ENCODE peak calls at places on chromosomes 11 and 22, in four cellular contexts. X, K, E and A are unnamed samples.

GRCh38 chr11:118641463-118642019 is 34.1 kb downstream of the PHLDB1 start:
- DNase-seq in X (no peak), K (no peak), E (no peak), A (no peak)

GRCh38 chr11:117058761-117059233 is 39.4 kb downstream of the SIK3 start:
- DNase-seq in X (no peak), K (peak; percentile 77), E (peak; percentile 77), A (no peak)

GRCh38 chr11:47464479-47464878 is 15.5 kb upstream of the RAPSN start:
- DNase-seq in X (peak; percentile 30), K (no peak), E (peak; percentile 82), A (no peak)

GRCh38 chr22:19811811-19812771 is 42.6 kb downstream of the GNB1L start:
- DNase-seq in X (no peak), K (no peak), E (no peak), A (no peak)

GRCh38 chr22:20021196-20022181 is 579 bp downstream of the TANGO2 start:
- DNase-seq in X (peak; percentile 83), K (peak; percentile 51), E (peak; percentile 20), A (no peak)

GRCh38 chr11:20097319-20098221 is 62.7 kb downstream of the DBX1 start:
- DNase-seq in X (no peak), K (no peak), E (peak; percentile 97), A (peak; percentile 88)

GRCh38 chr11:123308077-123308476 is 113.0 kb upstream of the CLMP start:
- DNase-seq in X (no peak), K (no peak), E (peak; percentile 45), A (peak; percentile 53)

GRCh38 chr22:43432883-43433415 is 21.1 kb downstream of the MPPED1 start:
- DNase-seq in X (peak; percentile 21), K (no peak), E (no peak), A (no peak)

GRCh38 chr11:2708151-2708581 is 8.4 kb upstream of the KCNQ1OT1 start:
- DNase-seq in X (no peak), K (no peak), E (no peak), A (no peak)

DNA sequence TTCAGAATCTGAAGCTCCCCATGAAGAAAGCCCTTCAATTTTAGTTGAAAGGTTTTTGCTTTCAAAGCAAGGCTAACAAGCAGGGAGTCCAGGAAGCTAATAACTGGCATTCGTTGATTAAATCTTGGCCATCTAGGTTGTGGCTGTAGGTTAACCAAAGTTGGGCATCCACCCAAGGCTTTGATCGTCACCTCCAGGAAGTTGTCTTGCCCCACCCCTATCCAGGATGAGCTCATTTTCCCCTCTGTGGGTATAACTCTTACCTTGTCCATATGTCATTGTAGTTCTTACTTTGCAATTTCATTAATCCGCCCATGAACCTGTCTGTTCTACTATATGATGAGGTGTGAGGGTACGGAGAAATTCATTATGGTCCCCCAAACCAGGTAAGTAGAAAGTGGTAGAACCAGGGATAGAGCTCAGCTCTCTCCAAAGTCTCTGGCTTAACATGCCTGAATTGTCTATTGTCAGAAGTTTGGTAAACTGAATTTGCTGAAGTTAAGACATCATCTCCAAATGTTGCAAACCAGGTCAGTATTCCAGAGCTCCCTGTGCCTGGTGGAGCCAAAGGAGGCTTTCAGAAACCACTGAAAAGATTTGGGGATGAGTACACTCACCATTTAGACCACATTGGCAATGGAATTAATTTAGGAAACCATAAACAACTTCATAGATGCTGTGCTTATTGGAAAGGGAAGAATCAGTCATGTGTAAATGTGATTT is 97.1 kb downstream of the CD44 start:
- DNase-seq in X (no peak), K (no peak), E (peak; percentile 79), A (no peak)
- H3K4me3 ChIP-seq in X (no peak overlapping the region), K (no peak overlapping the region), E (no peak overlapping the region), A (no peak overlapping the region)

GRCh38 chr11:70139785-70140410 is 61.8 kb downstream of the ANO1 start:
- DNase-seq in X (no peak), K (no peak), E (no peak), A (no peak)

GRCh38 chr11:70142171-70142875 is 60.8 kb upstream of the FADD start:
- DNase-seq in X (no peak), K (no peak), E (no peak), A (no peak)

GRCh38 chr11:70144262-70144661 is 58.8 kb upstream of the FADD start:
- DNase-seq in X (no peak), K (no peak), E (no peak), A (no peak)

GRCh38 chr11:70140859-70141489 is 62.1 kb upstream of the FADD start:
- DNase-seq in X (no peak), K (no peak), E (no peak), A (no peak)

DNA sequence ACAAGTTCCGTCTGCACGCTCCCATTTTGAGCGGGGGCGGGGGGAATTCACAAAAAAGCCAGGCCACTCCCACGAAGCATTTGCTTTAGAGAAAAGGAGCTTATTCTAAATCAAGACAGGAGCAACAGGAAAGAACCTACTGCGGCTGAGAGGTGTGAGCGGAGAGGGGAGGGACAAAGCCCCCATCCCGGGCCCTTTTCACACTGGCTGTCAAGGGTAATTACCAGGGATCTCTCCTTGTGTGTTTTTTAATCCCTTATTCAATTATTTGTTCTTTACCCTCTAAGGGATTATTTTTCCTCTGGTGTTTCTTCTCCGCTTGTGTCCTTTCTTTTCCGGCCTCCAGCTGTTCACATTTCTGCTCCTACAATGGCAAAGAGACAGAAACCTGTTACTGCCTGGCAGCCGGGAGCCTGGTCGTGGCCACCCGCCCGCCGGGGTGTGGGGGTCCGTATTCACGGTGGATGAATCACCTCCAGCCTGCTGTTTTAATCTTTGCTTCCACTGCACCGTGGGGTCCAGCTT is 61.5 kb upstream of the FADD start:
- DNase-seq in X (no peak), K (no peak), E (no peak), A (no peak)
- H3K4me3 ChIP-seq in X (no peak overlapping the region), K (no peak overlapping the region), E (no peak overlapping the region), A (no peak overlapping the region)

GRCh38 chr11:71102251-71102995 is 150.0 kb downstream of the SHANK2 start:
- DNase-seq in X (no peak), K (no peak), E (no peak), A (no peak)
- H3K4me3 ChIP-seq in X (no peak overlapping the region), K (no peak overlapping the region), E (no peak overlapping the region), A (no peak overlapping the region)

DNA sequence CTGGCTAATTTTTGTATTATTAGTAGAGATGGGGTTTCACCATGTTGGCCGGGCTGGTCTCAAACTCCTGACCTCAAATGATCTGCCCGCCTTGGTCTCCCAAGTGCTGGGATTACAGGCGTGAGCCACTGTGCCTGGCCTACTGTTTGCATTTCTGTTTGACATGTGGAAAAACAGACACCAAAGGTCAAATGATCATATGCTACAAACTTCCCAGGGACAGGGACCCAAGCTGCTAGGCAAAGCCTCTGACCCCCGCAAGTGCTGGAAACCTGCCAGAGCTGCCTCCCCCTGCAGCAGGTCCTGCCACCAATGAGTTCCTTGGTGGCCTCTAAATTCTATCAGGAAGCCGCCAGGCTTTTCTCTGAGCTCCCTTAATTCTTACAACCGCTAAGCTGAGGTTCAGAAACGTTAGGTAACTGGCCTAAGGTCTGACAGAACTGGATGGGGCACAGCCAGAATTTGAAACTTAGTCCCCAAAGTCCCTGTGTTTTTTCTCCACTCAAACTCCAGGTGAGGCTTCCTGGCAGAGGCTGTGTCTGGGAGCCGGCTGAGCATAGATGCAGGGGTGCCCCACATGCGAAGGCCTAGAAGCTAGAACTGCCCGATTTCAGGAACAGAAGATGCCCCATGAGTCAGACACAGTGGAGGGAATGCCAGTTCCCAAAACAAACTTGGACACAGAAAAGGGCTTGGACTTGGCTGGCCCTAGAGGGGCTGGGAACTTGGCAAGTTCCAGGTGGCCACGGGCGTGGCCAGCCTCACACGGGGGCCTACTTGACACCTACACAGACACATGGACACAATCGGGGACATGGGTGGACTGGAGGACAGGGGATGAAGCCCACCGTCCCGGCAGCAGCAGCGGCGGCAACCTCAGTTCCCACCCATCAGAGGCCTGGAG is 7.4 kb downstream of the CSNK1E start:
- DNase-seq in X (no peak), K (no peak), E (no peak), A (no peak)
- H3K4me3 ChIP-seq in X (no peak overlapping the region), K (no peak overlapping the region), E (no peak overlapping the region), A (no peak overlapping the region)

GRCh38 chr22:45615364-45615763 is 56.3 kb upstream of the ATXN10 start:
- DNase-seq in X (peak; percentile 7), K (no peak), E (no peak), A (no peak)

GRCh38 chr22:45608763-45609180 is 62.9 kb upstream of the ATXN10 start:
- DNase-seq in X (no peak), K (peak; percentile 94), E (peak; percentile 81), A (peak; percentile 72)

GRCh38 chr22:45612940-45613339 is 58.7 kb upstream of the ATXN10 start:
- DNase-seq in X (peak; percentile 56), K (no peak), E (peak; percentile 42), A (no peak)

GRCh38 chr22:45616432-45616831 is 55.2 kb upstream of the ATXN10 start:
- DNase-seq in X (no peak), K (no peak), E (no peak), A (no peak)

DNA sequence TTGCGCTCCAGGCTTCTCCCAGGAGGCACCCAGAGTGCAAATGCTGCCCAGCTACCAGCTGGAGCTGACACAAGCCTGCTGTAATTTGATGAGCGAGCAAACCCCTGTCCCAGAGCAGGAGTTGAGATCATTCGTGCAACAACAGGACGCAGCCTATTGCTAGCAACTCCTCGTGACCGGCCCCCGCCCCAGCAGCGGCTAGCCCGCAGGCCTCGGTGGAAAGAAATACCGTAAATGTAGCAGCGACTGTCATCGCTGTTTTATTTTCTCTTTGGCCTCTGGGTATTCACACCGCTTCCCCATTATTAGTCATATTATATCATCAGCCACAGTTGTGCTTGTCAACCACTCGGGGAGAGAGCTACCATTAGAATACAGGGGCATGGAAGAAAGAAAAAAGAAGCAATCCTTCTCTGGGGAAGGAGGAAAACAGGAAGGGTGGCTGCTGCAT is 59.2 kb upstream of the ATXN10 start:
- DNase-seq in X (peak; percentile 65), K (peak; percentile 60), E (peak; percentile 82), A (peak; percentile 85)
- H3K4me3 ChIP-seq in X (no peak overlapping the region), K (peak overlapping the region; percentile 2), E (no peak overlapping the region), A (peak overlapping the region; percentile 27)

GRCh38 chr22:30198152-30198845 is 48.3 kb downstream of the LIF start:
- DNase-seq in X (no peak), K (no peak), E (no peak), A (no peak)

GRCh38 chr22:30197389-30197788 is 49.2 kb downstream of the LIF start:
- DNase-seq in X (no peak), K (no peak), E (no peak), A (no peak)

GRCh38 chr22:30196867-30197336 is 49.7 kb downstream of the LIF start:
- DNase-seq in X (no peak), K (no peak), E (no peak), A (no peak)

GRCh38 chr22:30195245-30196140 is 51.1 kb downstream of the LIF start:
- DNase-seq in X (no peak), K (no peak), E (no peak), A (no peak)

DNA sequence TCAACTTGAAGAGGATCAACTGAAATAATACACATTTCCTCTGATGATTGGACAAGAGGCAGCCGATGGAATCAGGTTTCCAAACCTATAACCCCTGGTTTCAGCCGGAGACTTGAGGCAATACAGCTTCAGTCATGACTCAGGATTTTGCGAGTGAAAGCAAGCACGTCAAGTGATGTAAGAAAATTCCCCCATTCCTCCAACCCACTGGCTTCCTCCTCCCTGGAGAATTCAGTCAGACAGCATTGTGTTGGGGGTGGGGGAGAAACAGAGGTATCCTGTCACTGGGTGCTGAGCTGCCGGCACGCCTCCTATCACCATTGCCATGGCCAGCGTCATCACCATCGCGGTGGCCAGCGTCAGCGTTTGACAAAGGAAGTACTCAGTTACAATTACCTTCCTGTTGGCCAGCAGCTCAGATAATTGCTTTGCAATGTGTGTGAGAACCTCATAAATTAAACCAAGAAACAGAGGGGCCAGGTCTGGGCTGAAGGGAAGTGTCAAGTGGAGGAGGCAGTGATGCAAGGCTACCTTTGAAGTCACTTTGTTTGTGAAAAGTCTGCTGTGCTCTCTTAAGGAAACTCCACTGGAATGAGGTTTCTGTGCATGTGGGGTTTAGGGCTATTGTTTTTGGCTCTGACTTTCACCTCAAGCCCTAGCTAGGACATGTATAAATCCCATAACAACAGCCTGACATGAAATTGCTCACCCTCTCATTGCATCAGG is 50.3 kb downstream of the LIF start:
- DNase-seq in X (peak; percentile 86), K (peak; percentile 98), E (peak; percentile 100), A (peak; percentile 100)
- H3K4me3 ChIP-seq in X (no peak overlapping the region), K (no peak overlapping the region), E (no peak overlapping the region), A (no peak overlapping the region)